ENCODE peak calls at places on chromosomes 12 and 14, in four cellular contexts. I, Y, D and O are unnamed samples.

GRCh38 chr14:71764701-71765347 is 167.4 kb upstream of the RGS6 start:
- DNase-seq in I (no peak), Y (no peak), D (no peak), O (no peak)

GRCh38 chr12:131621701-131622421 is 89.0 kb upstream of the SFSWAP start:
- DNase-seq in I (no peak), Y (peak; percentile 28), D (no peak), O (no peak)

GRCh38 chr12:12995088-12995487 is 5.0 kb downstream of the HEBP1 start:
- DNase-seq in I (no peak), Y (no peak), D (no peak), O (no peak)

GRCh38 chr12:57215668-57216013 is 953 bp upstream of the NXPH4 start:
- DNase-seq in I (no peak), Y (no peak), D (peak; percentile 55), O (no peak)

GRCh38 chr12:75488553-75488952 is 8.0 kb downstream of the GLIPR1 start:
- DNase-seq in I (peak; percentile 12), Y (peak; percentile 50), D (no peak), O (peak; percentile 59)

GRCh38 chr12:45587877-45588530 is 141.5 kb upstream of the ARID2 start:
- DNase-seq in I (no peak), Y (no peak), D (no peak), O (no peak)

GRCh38 chr14:80212025-80212402 is 710 bp upstream of the DIO2 start:
- DNase-seq in I (no peak), Y (no peak), D (no peak), O (peak; percentile 87)

GRCh38 chr12:121819212-121819949 is 15.6 kb downstream of the SETD1B start:
- DNase-seq in I (no peak), Y (no peak), D (no peak), O (no peak)

GRCh38 chr14:54387328-54387727 is 9.5 kb upstream of the CDKN3 start:
- DNase-seq in I (peak; percentile 35), Y (no peak), D (no peak), O (no peak)

GRCh38 chr12:116551952-116552749 is 7.0 kb upstream of the MAP1LC3B2 start:
- DNase-seq in I (no peak), Y (peak; percentile 60), D (no peak), O (no peak)

GRCh38 chr14:20350280-20350679 is 6.8 kb downstream of the PARP2 start:
- DNase-seq in I (no peak), Y (no peak), D (no peak), O (no peak)

GRCh38 chr12:120159509-120160237 is 34.8 kb downstream of the GCN1 start:
- DNase-seq in I (no peak), Y (no peak), D (no peak), O (no peak)

GRCh38 chr14:81301371-81301770 is 80.6 kb upstream of the GTF2A1 start:
- DNase-seq in I (no peak), Y (no peak), D (no peak), O (no peak)

GRCh38 chr14:81301813-81302212 is 81.1 kb upstream of the GTF2A1 start:
- DNase-seq in I (no peak), Y (no peak), D (no peak), O (no peak)

GRCh38 chr14:81303258-81303935 is 82.6 kb upstream of the GTF2A1 start:
- DNase-seq in I (peak; percentile 98), Y (peak; percentile 77), D (no peak), O (peak; percentile 48)

GRCh38 chr14:81305743-81306142 is 85.0 kb upstream of the GTF2A1 start:
- DNase-seq in I (no peak), Y (no peak), D (no peak), O (no peak)

GRCh38 chr14:81302613-81303012 is 81.9 kb upstream of the GTF2A1 start:
- DNase-seq in I (peak; percentile 27), Y (no peak), D (no peak), O (peak; percentile 22)
- TF ChIP-seq JUN in I (no peak), Y (no peak), D (no peak), O (no peak)

GRCh38 chr12:10398168-10398567 is 8.3 kb upstream of the KLRK1 start:
- DNase-seq in I (no peak), Y (no peak), D (no peak), O (no peak)

GRCh38 chr12:10405294-10405693 is 4.3 kb downstream of the KLRC4 start:
- DNase-seq in I (no peak), Y (no peak), D (no peak), O (no peak)

GRCh38 chr12:10397311-10397710 is 7.5 kb upstream of the KLRK1 start:
- DNase-seq in I (no peak), Y (no peak), D (no peak), O (no peak)

GRCh38 chr12:10404798-10405197 is 4.8 kb downstream of the KLRC4 start:
- DNase-seq in I (no peak), Y (no peak), D (no peak), O (no peak)

DNA sequence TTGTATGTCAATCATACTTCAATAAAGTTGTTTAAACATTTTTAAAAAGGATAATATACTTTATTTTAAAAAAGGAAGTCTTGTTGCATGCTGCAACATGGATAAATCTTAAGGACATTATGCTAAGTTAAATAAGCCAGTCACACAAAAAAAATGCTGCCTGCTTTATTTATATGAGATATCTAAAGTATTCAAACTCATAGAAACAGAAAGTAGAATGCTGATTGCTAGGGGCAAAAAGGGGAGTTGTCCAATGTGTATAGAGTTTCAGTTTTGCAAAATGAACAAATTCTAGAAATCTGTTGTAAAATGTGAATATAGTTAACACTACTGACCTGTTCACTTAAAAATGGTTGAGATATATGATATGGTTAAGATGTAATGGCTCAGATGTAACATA is 8.7 kb downstream of the KLRC4 start:
- DNase-seq in I (no peak), Y (no peak), D (no peak), O (no peak)
- TF ChIP-seq HDAC2 in I (no peak), Y (no peak), D (no peak), O (no peak)

DNA sequence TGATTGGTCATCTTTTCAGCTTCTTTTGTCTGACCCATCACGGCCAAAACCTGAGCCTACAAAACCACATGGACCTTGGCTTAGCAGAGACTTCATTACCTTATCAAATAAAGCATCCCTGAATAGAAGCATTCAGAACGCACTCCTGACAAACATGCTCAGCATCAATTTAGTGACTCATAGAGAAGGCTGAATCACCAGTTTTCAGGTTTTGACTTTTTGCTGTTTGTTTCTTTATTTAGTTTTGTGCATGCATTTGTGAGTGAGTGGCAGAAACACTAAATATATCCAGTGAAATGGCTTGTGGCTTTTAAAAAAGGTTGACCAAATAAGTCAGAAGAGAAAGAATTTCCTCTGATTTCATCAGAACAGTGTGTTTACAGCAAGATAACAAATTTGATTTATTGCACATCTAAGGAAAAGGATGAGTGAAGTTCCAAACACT is 19.0 kb upstream of the OVCH1 start:
- DNase-seq in I (no peak), Y (no peak), D (no peak), O (no peak)
- TF ChIP-seq USF2 in I (no peak), Y (no peak), D (no peak), O (no peak)

DNA sequence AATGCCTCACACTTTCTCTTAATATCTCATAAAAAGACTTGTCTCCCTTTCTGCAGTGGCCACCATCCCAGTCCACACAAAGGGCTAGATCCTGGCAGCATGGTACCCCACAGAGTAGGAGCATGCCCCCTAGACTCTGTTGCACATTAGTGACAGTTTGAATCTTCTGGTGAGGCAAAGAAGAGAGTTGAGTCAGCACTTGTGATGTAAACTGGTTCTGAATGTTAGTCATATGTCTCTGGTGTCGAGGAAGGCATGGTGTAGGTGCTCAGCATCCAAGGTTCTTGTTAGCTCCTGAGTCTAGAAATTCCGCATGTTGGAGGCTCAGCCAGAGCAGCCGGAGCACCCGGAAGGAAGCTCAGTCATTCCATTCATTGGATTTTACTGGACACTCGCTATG is 9.8 kb downstream of the TTC9 start:
- DNase-seq in I (no peak), Y (no peak), D (peak; percentile 24), O (no peak)
- TF ChIP-seq JUN in I (no peak), Y (no peak), D (no peak), O (no peak)

DNA sequence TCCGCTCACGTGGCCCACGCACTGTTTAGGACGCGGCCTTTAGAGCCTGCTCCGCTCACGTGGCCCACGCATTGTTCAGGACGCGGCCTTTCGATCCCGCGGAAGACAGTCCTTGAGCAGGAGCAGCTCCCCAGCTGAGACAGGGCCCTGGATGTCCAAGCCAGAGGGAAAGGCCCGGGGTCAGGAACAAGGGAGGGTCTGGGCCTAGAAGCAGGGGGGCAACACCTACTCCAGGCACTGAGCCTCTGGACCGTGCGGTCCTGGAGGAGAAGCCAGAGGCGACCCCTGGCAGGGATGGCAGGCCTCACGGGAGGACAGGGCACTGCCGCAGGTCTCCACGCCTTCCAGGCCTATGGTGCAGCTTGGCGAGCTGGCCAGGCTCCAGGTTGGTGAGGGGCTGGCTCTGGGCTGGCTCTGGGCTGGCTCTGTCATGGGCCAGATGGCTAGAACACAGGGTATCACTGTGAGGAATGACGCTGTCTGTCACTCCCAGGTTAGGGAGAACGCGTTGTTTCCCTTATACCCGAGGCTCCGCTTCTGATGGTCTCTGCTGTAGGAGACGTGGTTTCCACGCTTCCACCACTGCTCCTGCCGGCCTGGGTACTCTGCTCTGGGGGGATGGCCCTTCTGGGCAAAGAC is 341.7 kb downstream of the TMEM121 start:
- DNase-seq in I (no peak), Y (no peak), D (no peak), O (no peak)
- TF ChIP-seq HDAC2 in I (no peak), Y (no peak), D (no peak), O (no peak)

DNA sequence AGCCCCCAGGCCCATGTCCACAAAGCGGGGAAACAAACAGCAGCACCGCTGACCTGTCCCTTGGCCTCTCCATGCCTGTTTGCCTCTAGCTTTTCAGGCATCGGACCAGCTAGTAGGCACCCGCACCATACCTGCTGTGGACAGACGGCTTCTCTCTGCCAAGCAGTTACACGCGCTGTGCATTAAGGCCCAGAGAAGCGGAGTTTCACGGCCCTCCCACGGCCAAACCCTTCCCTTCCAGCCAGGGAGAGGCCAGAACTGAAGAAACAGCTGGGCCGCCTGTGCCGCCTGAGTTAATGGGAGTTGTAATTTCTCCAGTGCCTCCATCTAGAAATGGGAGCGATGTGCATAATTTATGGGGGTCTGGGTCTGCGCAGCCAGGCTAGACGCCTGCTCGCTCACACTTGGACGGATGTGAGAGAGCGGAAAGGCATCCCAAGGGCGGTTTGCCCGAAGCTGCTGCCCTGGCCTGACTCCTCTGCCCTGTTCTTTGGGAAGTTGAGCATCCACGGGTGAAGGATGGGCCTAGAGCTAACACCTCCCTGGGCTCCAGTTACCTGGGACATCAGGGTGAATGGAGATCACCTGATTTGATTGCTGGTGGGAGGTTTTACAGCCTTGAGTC is 89.7 kb upstream of the BCL11B start:
- DNase-seq in I (no peak), Y (no peak), D (no peak), O (no peak)
- TF ChIP-seq USF2 in I (no peak), Y (no peak), D (no peak), O (no peak)

GRCh38 chr14:56273151-56273550 is 154.9 kb downstream of the PELI2 start:
- DNase-seq in I (no peak), Y (no peak), D (no peak), O (no peak)
- TF ChIP-seq JUN in I (no peak), Y (no peak), D (no peak), O (no peak)

GRCh38 chr12:92640686-92641085 is 62.1 kb upstream of the PLEKHG7 start:
- DNase-seq in I (no peak), Y (no peak), D (no peak), O (no peak)
- TF ChIP-seq HDAC2 in I (no peak), Y (no peak), D (no peak), O (no peak)